ENCODE peak calls at places on chromosomes 11 and 22, in four cellular contexts. X is GM23248, K is H9, J is neural progenitor cell. D is an unnamed sample.

GRCh38 chr11:19849107-19849789 is 136.6 kb downstream of the NAV2 start:
- DNase-seq in X (no peak), K (no peak), J (no peak), D (no peak)

GRCh38 chr22:24289138-24289537 is 18.5 kb downstream of the SPECC1L start:
- DNase-seq in X (peak), K (no peak), J (no peak), D (no peak)

GRCh38 chr11:2870955-2871720 is 14.4 kb downstream of the CDKN1C start:
- DNase-seq in X (no peak), K (peak), J (no peak), D (no peak)

GRCh38 chr11:18720086-18720810 is 5.7 kb downstream of the IGSF22 start:
- DNase-seq in X (peak), K (no peak), J (peak), D (no peak)

GRCh38 chr11:8650401-8650990 is 32.0 kb downstream of the TRIM66 start:
- DNase-seq in X (peak), K (no peak), J (no peak), D (no peak)

GRCh38 chr11:134036484-134037092 is 32.3 kb upstream of the JAM3 start:
- DNase-seq in X (peak), K (peak), J (peak), D (no peak)

GRCh38 chr22:27381960-27382742 is 419.4 kb downstream of the MN1 start:
- DNase-seq in X (no peak), K (peak), J (peak), D (peak)

GRCh38 chr11:20949585-20949984 is 280.2 kb downstream of the NELL1 start:
- DNase-seq in X (no peak), K (no peak), J (no peak), D (no peak)

GRCh38 chr22:39545310-39546063 is 12.9 kb upstream of the RPS19BP1 start:
- DNase-seq in X (peak), K (peak), J (peak), D (no peak)

GRCh38 chr11:12585861-12586260 is 88.4 kb upstream of the TEAD1 start:
- DNase-seq in X (no peak), K (no peak), J (no peak), D (no peak)

GRCh38 chr11:67022961-67023956 is at the start of gene SYT12:
- DNase-seq in X (peak), K (no peak), J (peak), D (no peak)

GRCh38 chr11:1195690-1196515 is 27.0 kb upstream of the MUC5B start:
- DNase-seq in X (no peak), K (peak), J (no peak), D (no peak)

GRCh38 chr22:39617342-39617741 is 46.8 kb downstream of the CACNA1I start:
- DNase-seq in X (no peak), K (no peak), J (no peak), D (no peak)

GRCh38 chr11:118662401-118663271 is 16.8 kb downstream of the TREH start:
- DNase-seq in X (no peak), K (peak), J (no peak), D (no peak)

GRCh38 chr11:3803726-3804510 is 4.4 kb upstream of the PGAP2 start:
- DNase-seq in X (peak), K (no peak), J (no peak), D (no peak)

GRCh38 chr11:113168358-113168757 is 146.0 kb upstream of the TTC12 start:
- DNase-seq in X (no peak), K (no peak), J (no peak), D (no peak)

GRCh38 chr11:66336234-66337102 is at the start of gene RIN1:
- DNase-seq in X (peak), K (peak), J (peak), D (peak)

GRCh38 chr11:369336-370018 is at the start of gene B4GALNT4:
- DNase-seq in X (peak), K (no peak), J (peak), D (no peak)

GRCh38 chr11:36305047-36305446 is 9.0 kb downstream of the PRR5L start:
- DNase-seq in X (no peak), K (no peak), J (no peak), D (no peak)

GRCh38 chr11:14435717-14436116 is 63.9 kb downstream of the COPB1 start:
- DNase-seq in X (no peak), K (no peak), J (no peak), D (no peak)

GRCh38 chr11:23653071-23653675 is 792.9 kb upstream of the CCDC179 start:
- DNase-seq in X (no peak), K (no peak), J (no peak), D (no peak)

GRCh38 chr11:61777234-61778090 is 14.9 kb downstream of the TMEM258 start:
- DNase-seq in X (peak), K (peak), J (no peak), D (no peak)

GRCh38 chr11:13183094-13183825 is 94.3 kb upstream of the BMAL1 start:
- DNase-seq in X (peak), K (no peak), J (peak), D (no peak)

GRCh38 chr11:20035375-20035700 is 124.9 kb downstream of the DBX1 start:
- DNase-seq in X (no peak), K (no peak), J (no peak), D (no peak)

GRCh38 chr11:68447015-68447801 is 13.3 kb upstream of the PPP6R3 start:
- DNase-seq in X (peak), K (peak), J (peak), D (peak)

GRCh38 chr11:32334822-32335221 is 100.5 kb downstream of the WT1 start:
- DNase-seq in X (peak), K (peak), J (peak), D (no peak)

GRCh38 chr22:30253205-30253852 is 6.8 kb upstream of the LIF start:
- DNase-seq in X (peak), K (no peak), J (no peak), D (no peak)

GRCh38 chr11:118289411-118289810 is 15.1 kb upstream of the CD3E start:
- DNase-seq in X (no peak), K (no peak), J (no peak), D (no peak)

GRCh38 chr22:39253427-39254070 is 8.8 kb upstream of the PDGFB start:
- DNase-seq in X (peak), K (no peak), J (no peak), D (no peak)

GRCh38 chr11:48354013-48354412 is 12.3 kb downstream of the OR4C5 start:
- DNase-seq in X (no peak), K (no peak), J (no peak), D (no peak)

GRCh38 chr11:48354677-48355076 is 11.6 kb downstream of the OR4C5 start:
- DNase-seq in X (no peak), K (no peak), J (no peak), D (no peak)
- H3K4me2 ChIP-seq in X (no peak), K (no peak), J (no peak), D (no peak)

GRCh38 chr11:115128226-115128625 is 376.0 kb downstream of the CADM1 start:
- DNase-seq in X (no peak), K (no peak), J (no peak), D (no peak)

GRCh38 chr11:115127790-115128189 is 376.4 kb downstream of the CADM1 start:
- DNase-seq in X (no peak), K (no peak), J (no peak), D (no peak)

GRCh38 chr11:115126515-115127208 is 377.6 kb downstream of the CADM1 start:
- DNase-seq in X (no peak), K (no peak), J (no peak), D (no peak)

GRCh38 chr11:115129771-115130306 is 374.4 kb downstream of the CADM1 start:
- DNase-seq in X (no peak), K (no peak), J (no peak), D (no peak)

GRCh38 chr11:115126092-115126491 is 378.1 kb downstream of the CADM1 start:
- DNase-seq in X (no peak), K (no peak), J (no peak), D (no peak)
- H3K4me2 ChIP-seq in X (no peak), K (no peak), J (no peak), D (no peak)

DNA sequence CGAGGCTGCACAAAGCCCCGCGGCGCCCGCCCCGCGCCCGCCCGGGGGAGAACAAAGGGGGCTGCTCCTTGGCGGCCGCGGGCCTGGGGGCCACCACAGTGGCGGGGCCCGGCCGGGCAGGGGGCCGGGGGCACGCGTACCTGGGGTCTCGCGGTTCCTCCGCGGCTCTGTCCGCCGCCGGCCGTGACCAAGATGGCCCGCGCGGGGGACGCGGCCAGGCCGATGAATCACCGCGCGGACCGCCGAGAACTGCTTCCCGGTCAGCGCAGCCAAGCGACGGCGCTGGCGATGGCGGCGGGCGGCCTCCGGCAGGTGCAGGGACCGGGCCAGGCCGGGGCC is at the start of gene RTL6:
- DNase-seq in X (no peak), K (no peak), J (no peak), D (no peak)
- H3K4me2 ChIP-seq in X (peak), K (peak), J (peak), D (peak)

GRCh38 chr11:116984589-116984988 is 113.6 kb downstream of the SIK3 start:
- DNase-seq in X (peak), K (no peak), J (no peak), D (no peak)
- H3K4me2 ChIP-seq in X (peak), K (no peak), J (no peak), D (no peak)

GRCh38 chr11:86553322-86553721 is 119.1 kb downstream of the ME3 start:
- DNase-seq in X (no peak), K (no peak), J (no peak), D (no peak)

GRCh38 chr11:86559311-86559945 is 113.0 kb downstream of the ME3 start:
- DNase-seq in X (peak), K (no peak), J (no peak), D (no peak)

GRCh38 chr11:86558219-86558618 is 114.2 kb downstream of the ME3 start:
- DNase-seq in X (peak), K (no peak), J (no peak), D (no peak)

GRCh38 chr11:86558841-86559240 is 113.6 kb downstream of the ME3 start:
- DNase-seq in X (no peak), K (no peak), J (no peak), D (no peak)
- H3K4me2 ChIP-seq in X (peak), K (no peak), J (no peak), D (no peak)

DNA sequence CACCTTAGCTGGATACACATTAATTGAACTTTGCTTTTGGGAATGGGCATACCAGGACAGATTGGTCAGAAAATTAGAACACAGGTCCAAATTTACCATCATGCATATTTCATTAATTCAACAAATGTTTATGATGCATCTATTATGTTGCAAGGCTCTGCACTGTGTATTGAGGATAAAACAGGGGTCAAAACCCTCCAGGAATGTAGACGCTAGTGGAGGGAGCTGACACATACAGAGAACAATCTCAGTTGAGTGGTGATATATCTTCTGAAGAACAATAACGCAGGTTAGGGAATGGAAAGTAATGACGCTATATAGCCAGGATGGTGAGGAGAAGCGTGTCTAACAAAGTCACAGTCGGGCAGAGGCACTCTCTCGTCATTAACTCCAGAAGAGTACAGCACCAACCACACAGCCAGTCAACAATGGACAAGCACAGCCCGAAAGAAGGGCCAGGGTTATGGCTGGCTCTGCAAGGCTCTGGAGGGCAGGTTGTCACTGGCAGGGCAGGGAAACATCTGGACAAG is 3.8 kb downstream of the FLI1 start:
- DNase-seq in X (no peak), K (no peak), J (no peak), D (no peak)
- H3K4me2 ChIP-seq in X (no peak), K (no peak), J (no peak), D (peak)

DNA sequence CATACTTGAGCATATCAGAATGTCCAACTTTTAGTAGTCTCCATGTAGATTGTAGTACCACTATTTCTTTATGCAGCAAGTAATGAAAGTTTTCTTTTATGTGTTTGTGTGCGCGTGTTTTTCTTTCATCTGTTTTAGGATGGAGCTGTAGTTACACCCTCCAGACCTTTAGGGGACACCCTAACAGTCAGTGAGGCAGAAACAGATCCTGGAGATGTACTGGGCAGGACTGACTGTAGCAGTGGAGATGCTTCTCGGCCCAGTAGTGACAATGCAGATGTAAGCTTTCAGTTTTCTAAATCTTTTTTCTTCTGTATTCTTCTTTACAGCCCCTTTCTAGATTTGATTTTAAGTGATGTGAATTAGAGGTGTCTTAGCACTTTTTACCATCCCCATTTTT is 79.9 kb upstream of the GRIK4 start:
- DNase-seq in X (peak), K (peak), J (peak), D (peak)
- H3K4me2 ChIP-seq in X (peak), K (no peak), J (no peak), D (no peak)

GRCh38 chr11:75289919-75290318 is 49.3 kb downstream of the TPBGL start:
- DNase-seq in X (no peak), K (no peak), J (no peak), D (no peak)

GRCh38 chr11:75285776-75286360 is 45.3 kb downstream of the TPBGL start:
- DNase-seq in X (no peak), K (no peak), J (no peak), D (no peak)

GRCh38 chr11:75287579-75287978 is 47.0 kb downstream of the TPBGL start:
- DNase-seq in X (no peak), K (no peak), J (no peak), D (no peak)

GRCh38 chr11:75288846-75289760 is 48.5 kb downstream of the TPBGL start:
- DNase-seq in X (peak), K (no peak), J (no peak), D (no peak)

GRCh38 chr11:75286826-75287465 is 46.4 kb downstream of the TPBGL start:
- DNase-seq in X (peak), K (no peak), J (no peak), D (no peak)
- H3K4me2 ChIP-seq in X (no peak), K (no peak), J (no peak), D (no peak)

D was measured in OCI-LY7.